ENCODE peak calls at places on chromosomes 12 and 14, in seven cellular contexts. N is HCT116, H is HepG2, T is K562, J is GM12878, F is SK-N-SH, O is H1. B is an unnamed sample.

GRCh38 chr12:99852666-99853065 is 132.1 kb downstream of the ANKS1B start:
- DNase-seq in J (no peak), T (no peak), O (no peak), H (no peak), N (no peak), F (no peak), B (no peak)

GRCh38 chr12:59059401-59059935 is 139.2 kb upstream of the LRIG3 start:
- DNase-seq in J (no peak), N (no peak), H (no peak), T (no peak), O (no peak), F (no peak), B (no peak)

GRCh38 chr14:23447634-23448353 is 12.3 kb upstream of the MYH7 start:
- DNase-seq in F (no peak), H (peak), T (no peak), N (no peak), J (no peak), O (peak), B (no peak)

GRCh38 chr14:77122555-77123125 is 19.0 kb downstream of the ZDHHC22 start:
- DNase-seq in N (no peak), H (no peak), F (no peak), T (no peak), J (no peak), O (no peak), B (no peak)

GRCh38 chr12:99706736-99707473 is 59.4 kb downstream of the GARIN6 start:
- DNase-seq in F (no peak), O (no peak), T (no peak), H (no peak), J (no peak), N (no peak), B (no peak)

GRCh38 chr12:68414988-68415387 is 82.8 kb upstream of the MDM1 start:
- DNase-seq in F (no peak), H (no peak), T (no peak), N (no peak), J (peak), O (no peak), B (no peak)

GRCh38 chr12:26271889-26272492 is 76.6 kb downstream of the SSPN start:
- DNase-seq in T (peak), F (no peak), H (no peak), J (peak), N (no peak), O (no peak), B (no peak)

GRCh38 chr12:24198936-24199644 is 249.6 kb upstream of the SOX5 start:
- DNase-seq in J (peak), N (no peak), F (no peak), O (no peak), H (no peak), T (no peak), B (no peak)

GRCh38 chr14:104802913-104803184 is 1.9 kb downstream of the ZBTB42 start:
- DNase-seq in O (no peak), F (peak), T (no peak), N (no peak), J (no peak), H (no peak), B (no peak)

GRCh38 chr14:104803916-104804371 is 3.0 kb downstream of the ZBTB42 start:
- DNase-seq in O (no peak), J (no peak), H (no peak), T (no peak), N (no peak), F (peak), B (no peak)

GRCh38 chr14:104802120-104802912 is 1.4 kb downstream of the ZBTB42 start:
- DNase-seq in O (no peak), T (no peak), H (no peak), J (no peak), F (peak), N (no peak), B (no peak)

GRCh38 chr14:104804481-104805325 is 3.8 kb downstream of the ZBTB42 start:
- DNase-seq in T (no peak), H (no peak), J (no peak), O (no peak), F (peak), N (no peak), B (no peak)

DNA sequence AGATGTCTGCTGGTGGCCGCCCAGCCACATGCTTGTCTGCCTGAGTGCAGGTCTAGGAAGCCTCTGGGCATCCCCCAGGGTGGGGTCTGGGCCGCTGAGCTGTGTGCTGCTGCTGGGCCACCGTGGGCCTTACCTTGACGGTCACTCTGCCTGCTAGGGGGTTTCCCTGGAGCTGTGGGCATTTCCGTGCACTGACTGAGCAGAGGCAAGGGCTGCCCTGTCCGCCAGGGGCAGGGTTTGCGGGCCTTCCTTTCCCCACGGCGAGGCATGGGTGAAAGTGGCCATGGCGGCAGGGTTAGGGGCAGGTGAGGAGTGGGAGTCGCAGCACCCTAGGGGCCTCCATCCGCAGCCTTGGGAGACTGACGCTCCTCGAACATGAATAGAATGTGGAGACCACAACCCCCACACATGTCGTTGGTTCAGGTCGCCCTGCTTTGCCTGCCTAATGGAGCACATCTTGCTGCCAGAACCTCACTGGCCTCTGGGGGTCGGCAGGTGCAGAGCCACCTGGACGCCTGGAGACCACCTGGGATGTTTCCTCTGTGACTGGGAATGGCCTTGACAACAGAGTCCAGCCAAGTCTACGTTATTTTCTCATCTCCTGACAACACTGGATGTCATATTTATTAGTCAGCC is 2.5 kb downstream of the ZBTB42 start:
- DNase-seq in H (no peak), N (no peak), F (no peak), O (no peak), T (no peak), J (no peak), B (no peak)
- TF ChIP-seq JUND in H (no peak), N (no peak), F (no peak), O (no peak), T (no peak), J (no peak), B (no peak)

DNA sequence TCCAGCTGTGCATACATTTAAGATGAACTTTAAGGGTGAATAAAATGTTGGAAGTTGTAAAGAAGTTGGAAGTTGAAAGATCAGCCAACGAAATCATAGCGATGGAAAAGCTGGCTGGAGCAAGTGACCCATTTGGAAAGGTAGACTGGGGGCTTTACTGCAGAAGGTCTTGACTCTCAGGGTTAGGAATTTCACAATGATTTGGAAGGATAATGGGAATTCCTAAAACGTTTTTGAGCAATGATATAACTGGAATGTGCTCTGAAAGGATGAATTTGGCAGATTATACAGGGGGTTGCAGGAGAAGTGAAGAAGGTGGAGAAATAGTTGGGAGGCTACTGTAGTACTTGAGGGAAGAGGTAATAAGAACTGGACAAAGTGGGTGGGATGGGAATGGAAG is 27.4 kb downstream of the EMP1 start:
- DNase-seq in O (no peak), T (no peak), H (no peak), J (no peak), N (no peak), F (no peak), B (no peak)
- TF ChIP-seq JUND in O (no peak), T (no peak), H (no peak), J (no peak), N (no peak), F (no peak), B (no peak)

DNA sequence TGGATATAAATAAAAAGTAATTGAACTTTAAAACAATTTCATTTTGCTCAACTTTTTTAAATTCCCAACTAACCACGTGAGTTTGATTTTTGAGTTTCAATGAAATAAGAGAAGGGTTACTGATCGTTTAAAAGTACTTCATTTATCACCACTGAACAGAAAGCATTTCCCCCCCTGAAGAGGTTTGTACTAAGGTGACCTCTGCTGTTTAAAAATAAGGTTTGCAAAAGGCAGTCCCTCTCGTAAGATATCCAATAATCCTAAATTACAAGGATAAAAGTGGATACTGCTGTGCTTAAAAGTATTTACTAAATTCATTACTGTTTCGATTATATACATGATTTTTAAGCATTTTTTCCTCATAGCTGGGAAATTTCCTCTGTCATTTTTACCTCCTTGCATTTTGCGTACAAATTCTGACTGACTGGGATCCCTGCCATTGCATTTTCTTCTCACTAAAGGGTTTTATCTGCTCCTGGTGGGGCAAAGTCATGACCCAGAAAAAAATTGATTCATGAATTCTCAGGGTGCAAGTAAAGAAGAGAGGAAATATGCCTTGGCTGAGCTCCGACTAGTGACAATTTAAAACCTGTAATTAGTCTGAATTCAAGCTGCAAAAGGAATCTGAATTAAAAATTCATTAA is 463.8 kb downstream of the PRKD1 start:
- DNase-seq in N (no peak), H (no peak), O (no peak), T (no peak), J (no peak), F (no peak), B (no peak)
- TF ChIP-seq JUND in N (no peak), H (no peak), O (no peak), T (no peak), J (no peak), F (no peak), B (no peak)

DNA sequence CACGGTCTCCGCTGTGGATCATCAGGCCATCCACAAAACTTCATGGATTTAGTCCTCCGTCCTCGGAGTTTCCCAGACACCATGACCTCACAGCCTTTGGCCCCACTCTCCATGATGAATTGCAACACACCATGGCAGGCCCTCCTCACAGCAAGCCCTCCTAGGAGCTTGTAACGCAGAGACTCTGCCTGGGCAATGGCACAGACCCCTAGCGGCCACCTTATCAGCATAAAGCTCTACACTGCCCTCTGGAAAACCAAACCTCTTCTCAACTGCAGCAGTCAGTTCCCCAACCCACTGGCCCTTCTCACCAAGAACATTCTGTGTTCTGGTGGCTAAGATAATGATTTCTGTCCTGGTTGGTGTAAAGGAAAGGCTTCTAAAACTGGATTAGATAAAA is 238.4 kb upstream of the USP15 start:
- DNase-seq in O (no peak), T (peak), F (no peak), H (peak), N (no peak), J (no peak), B (no peak)
- TF ChIP-seq JUND in O (no peak), T (no peak), F (no peak), H (no peak), N (no peak), J (no peak), B (no peak)

DNA sequence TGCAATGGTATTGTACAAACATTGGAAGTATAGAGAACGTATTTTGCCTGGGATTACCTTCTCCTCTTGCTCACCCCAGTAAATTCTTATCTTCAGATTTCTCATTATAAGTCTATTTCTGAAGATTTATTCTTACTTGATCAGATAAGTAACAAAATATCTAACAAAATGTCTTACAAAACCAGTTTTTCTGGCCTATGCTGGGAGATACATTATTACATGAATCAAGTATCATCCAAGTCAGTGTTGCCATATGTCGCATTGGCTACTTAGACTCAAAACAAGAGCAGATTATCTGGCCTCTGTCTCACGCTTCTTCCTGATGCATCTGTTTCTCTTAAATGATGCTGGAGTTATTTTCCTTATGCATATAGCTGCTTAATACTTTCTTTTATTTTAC is 408.5 kb downstream of the CCER1 start:
- DNase-seq in T (no peak), F (no peak), J (no peak), H (no peak), O (no peak), N (no peak), B (no peak)
- TF ChIP-seq JUND in T (no peak), F (no peak), J (no peak), H (no peak), O (no peak), N (no peak), B (no peak)

GRCh38 chr14:75306917-75307699 is 28.5 kb downstream of the FOS start:
- DNase-seq in H (no peak), N (peak), J (no peak), T (peak), F (peak), O (no peak), B (peak)

GRCh38 chr14:75299576-75299975 is 20.9 kb downstream of the FOS start:
- DNase-seq in T (no peak), O (no peak), N (no peak), H (no peak), J (no peak), F (no peak), B (no peak)

GRCh38 chr14:75299064-75299463 is 20.4 kb downstream of the FOS start:
- DNase-seq in H (no peak), O (no peak), N (no peak), J (no peak), F (no peak), T (no peak), B (no peak)

GRCh38 chr14:75301666-75302325 is 23.2 kb downstream of the FOS start:
- DNase-seq in H (no peak), T (peak), O (no peak), N (no peak), F (no peak), J (no peak), B (no peak)

DNA sequence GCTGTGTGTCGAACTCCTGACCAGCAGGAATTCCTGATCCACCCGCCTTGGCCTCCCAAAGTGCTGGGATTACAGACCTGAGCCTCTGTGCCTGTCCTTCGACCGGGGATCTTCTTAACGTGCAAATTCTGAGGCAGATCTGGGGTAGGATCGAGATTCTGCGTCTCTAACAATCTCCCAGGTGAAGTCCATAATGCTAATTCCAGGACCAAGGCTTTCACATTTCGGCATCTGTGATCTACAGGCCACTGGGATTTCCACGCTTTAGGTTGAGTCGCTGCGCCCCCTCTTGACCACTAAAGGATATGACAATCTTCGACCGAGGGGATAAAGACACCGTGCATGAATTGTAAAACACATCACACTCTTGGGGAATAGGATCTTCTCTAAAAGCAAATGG is 24.8 kb downstream of the FOS start:
- DNase-seq in T (peak), N (peak), H (peak), J (no peak), O (peak), F (peak), B (peak)
- TF ChIP-seq JUND in T (peak), N (no peak), H (no peak), J (no peak), O (no peak), F (no peak), B (no peak)

GRCh38 chr14:68761391-68761790 is 31.5 kb downstream of the ZFP36L1 start:
- DNase-seq in T (no peak), F (no peak), H (no peak), N (no peak), J (no peak), O (no peak), B (no peak)

GRCh38 chr14:68759912-68760311 is 33.0 kb downstream of the ZFP36L1 start:
- DNase-seq in O (no peak), H (no peak), J (no peak), N (no peak), F (no peak), T (no peak), B (no peak)

GRCh38 chr14:68760771-68761170 is 32.1 kb downstream of the ZFP36L1 start:
- DNase-seq in J (no peak), N (no peak), F (no peak), H (no peak), O (no peak), T (no peak), B (no peak)

GRCh38 chr14:68766299-68767247 is 26.3 kb downstream of the ZFP36L1 start:
- DNase-seq in F (no peak), H (no peak), O (no peak), J (no peak), T (no peak), N (no peak), B (no peak)

GRCh38 chr14:68762944-68763831 is 29.7 kb downstream of the ZFP36L1 start:
- DNase-seq in H (peak), J (no peak), O (peak), F (peak), T (peak), N (no peak), B (no peak)
- TF ChIP-seq JUND in H (no peak), J (no peak), O (no peak), F (no peak), T (peak), N (no peak), B (no peak)

GRCh38 chr12:48786591-48787544 is 2.0 kb downstream of the ADCY6 start:
- DNase-seq in H (no peak), N (no peak), T (no peak), O (no peak), J (no peak), F (peak), B (no peak)
- TF ChIP-seq JUND in H (no peak), N (no peak), T (no peak), O (no peak), J (no peak), F (no peak), B (no peak)

GRCh38 chr14:103298620-103299019 is 35.4 kb upstream of the EIF5 start:
- DNase-seq in J (no peak), F (peak), T (peak), N (no peak), O (peak), H (peak), B (no peak)

GRCh38 chr14:103294091-103294490 is 39.9 kb upstream of the EIF5 start:
- DNase-seq in N (no peak), F (peak), H (no peak), J (no peak), T (no peak), O (no peak), B (no peak)

GRCh38 chr14:103293465-103293864 is 40.6 kb upstream of the EIF5 start:
- DNase-seq in O (no peak), F (peak), N (no peak), H (no peak), J (no peak), T (no peak), B (no peak)

GRCh38 chr14:103296007-103296406 is 38.0 kb upstream of the EIF5 start:
- DNase-seq in J (no peak), O (no peak), N (no peak), H (peak), T (peak), F (no peak), B (no peak)

DNA sequence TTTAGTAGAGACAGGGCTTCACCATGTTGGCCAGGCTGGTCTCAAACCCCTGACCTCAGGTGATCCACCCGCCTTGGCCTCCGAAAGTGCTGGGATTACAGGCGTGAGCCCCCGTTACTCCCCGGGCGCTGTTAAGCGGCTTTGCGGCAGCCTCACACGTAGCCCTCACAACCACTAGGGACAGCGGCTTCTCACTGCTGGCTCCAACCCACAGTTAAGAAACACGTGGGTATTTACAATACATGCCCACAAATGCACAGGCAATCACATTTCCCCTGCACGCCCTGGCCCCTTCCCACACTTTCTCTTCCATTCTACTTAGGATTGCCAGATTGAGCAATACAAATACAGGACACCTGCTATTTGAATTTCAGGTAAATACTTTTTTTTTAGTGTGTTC is 37.0 kb upstream of the EIF5 start:
- DNase-seq in N (no peak), F (peak), J (no peak), O (no peak), T (peak), H (no peak), B (no peak)
- TF ChIP-seq JUND in N (no peak), F (no peak), J (no peak), O (no peak), T (no peak), H (no peak), B (no peak)

GRCh38 chr14:101462726-101463565 is 98.3 kb upstream of the DIO3 start:
- DNase-seq in J (no peak), H (no peak), N (no peak), F (no peak), T (no peak), O (no peak), B (no peak)
- TF ChIP-seq JUND in J (no peak), H (no peak), N (no peak), F (no peak), T (no peak), O (no peak), B (no peak)